ENCODE peak calls at places on chromosome 18, in ten cellular contexts. N is T-helper 17 cell; B is activated T-cell treated with anti-CD3 and anti-CD28 coated beads, Interleukin-2, amount 50 U/mL, for 72 hours; W is upper lobe of right lung; S is GM23338; L is heart left ventricle; O is activated naive CD8-positive, alpha-beta T cell treated with anti-CD3 and anti-CD28 coated beads, Interleukin-2, amount 50 U/mL, for 24 hours; X is stimulated activated effector memory CD8-positive, alpha-beta T cell treated with anti-CD3 and anti-CD28 coated beads, Interleukin-12 subunit alpha, Interleukin-12 subunit beta, amount 100 ng/mL, for 72 hours; G is left lung; U is gastrocnemius medialis. V is an unnamed sample.

GRCh38 chr18:73948497-73948896 is 199.1 kb downstream of the FBXO15 start:
- ATAC-seq in N (no peak), B (no peak), W (no peak), S (no peak), L (no peak), O (no peak), X (no peak), G (no peak), U (no peak), V (no peak)

GRCh38 chr18:26840965-26841364 is 24.5 kb downstream of the AQP4 start:
- ATAC-seq in N (no peak), B (no peak), W (no peak), S (no peak), L (no peak), O (no peak), X (no peak), G (no peak), U (no peak), V (no peak)

GRCh38 chr18:44323125-44323524 is 357.6 kb upstream of the SETBP1 start:
- ATAC-seq in N (no peak), B (no peak), W (no peak), S (no peak), L (no peak), O (no peak), X (no peak), G (no peak), U (no peak), V (no peak)

GRCh38 chr18:79458917-79459803 is 63.4 kb downstream of the NFATC1 start:
- ATAC-seq in N (no peak), B (no peak), W (peak), S (no peak), L (peak), O (no peak), X (no peak), G (no peak), U (peak), V (no peak)

GRCh38 chr18:77935342-77935741 is 685.7 kb downstream of the GALR1 start:
- ATAC-seq in N (no peak), B (no peak), W (no peak), S (no peak), L (no peak), O (no peak), X (no peak), G (no peak), U (no peak), V (no peak)

GRCh38 chr18:76991021-76991688 is 141.4 kb downstream of the MBP start:
- ATAC-seq in N (no peak), B (no peak), W (peak), S (no peak), L (no peak), O (no peak), X (no peak), G (no peak), U (no peak), V (no peak)

GRCh38 chr18:12005542-12006487 is 24.5 kb downstream of the IMPA2 start:
- ATAC-seq in N (no peak), B (peak), W (peak), S (no peak), L (no peak), O (no peak), X (peak), G (peak), U (no peak), V (peak)

GRCh38 chr18:49731860-49732311 is 81.4 kb downstream of the ACAA2 start:
- ATAC-seq in N (no peak), B (no peak), W (no peak), S (no peak), L (no peak), O (no peak), X (no peak), G (no peak), U (no peak), V (peak)

GRCh38 chr18:55351220-55351619 is 236.8 kb downstream of the TCF4 start:
- ATAC-seq in N (no peak), B (no peak), W (no peak), S (peak), L (no peak), O (no peak), X (no peak), G (no peak), U (no peak), V (no peak)

GRCh38 chr18:54148678-54149077 is 75.8 kb downstream of the MBD2 start:
- ATAC-seq in N (no peak), B (no peak), W (no peak), S (no peak), L (no peak), O (peak), X (peak), G (no peak), U (no peak), V (no peak)

GRCh38 chr18:56191334-56191733 is 447.1 kb downstream of the TXNL1 start:
- ATAC-seq in N (no peak), B (no peak), W (no peak), S (no peak), L (no peak), O (no peak), X (no peak), G (no peak), U (no peak), V (no peak)

GRCh38 chr18:40874233-40874632 is 1080.8 kb upstream of the PIK3C3 start:
- ATAC-seq in N (no peak), B (no peak), W (peak), S (no peak), L (no peak), O (no peak), X (no peak), G (peak), U (no peak), V (no peak)

GRCh38 chr18:10020176-10020575 is 106.4 kb downstream of the VAPA start:
- ATAC-seq in N (no peak), B (no peak), W (peak), S (no peak), L (no peak), O (no peak), X (no peak), G (peak), U (no peak), V (peak)

GRCh38 chr18:37019157-37019571 is 190.2 kb downstream of the KIAA1328 start:
- ATAC-seq in N (no peak), B (no peak), W (peak), S (peak), L (no peak), O (no peak), X (no peak), G (peak), U (no peak), V (peak)

GRCh38 chr18:22337311-22337710 is 80.4 kb downstream of the CTAGE1 start:
- ATAC-seq in N (no peak), B (no peak), W (no peak), S (no peak), L (peak), O (no peak), X (no peak), G (peak), U (no peak), V (no peak)

GRCh38 chr18:10566390-10566789 is 40.6 kb downstream of the NAPG start:
- ATAC-seq in N (no peak), B (no peak), W (no peak), S (no peak), L (no peak), O (no peak), X (no peak), G (no peak), U (no peak), V (no peak)

GRCh38 chr18:24054130-24054529 is 39.6 kb downstream of the TTC39C start:
- ATAC-seq in N (peak), B (peak), W (no peak), S (no peak), L (peak), O (peak), X (peak), G (peak), U (no peak), V (peak)

GRCh38 chr18:42192251-42193248 is 237.5 kb downstream of the PIK3C3 start:
- ATAC-seq in N (no peak), B (no peak), W (no peak), S (no peak), L (no peak), O (no peak), X (no peak), G (no peak), U (no peak), V (no peak)

GRCh38 chr18:46222710-46223360 is 118.7 kb downstream of the HAUS1 start:
- ATAC-seq in N (peak), B (peak), W (peak), S (no peak), L (no peak), O (peak), X (no peak), G (no peak), U (no peak), V (no peak)

GRCh38 chr18:63177822-63178525 is 141.6 kb downstream of the BCL2 start:
- ATAC-seq in N (no peak), B (no peak), W (no peak), S (peak), L (peak), O (no peak), X (no peak), G (no peak), U (peak), V (no peak)

GRCh38 chr18:31301201-31301655 is 16.7 kb upstream of the DSG1 start:
- ATAC-seq in N (no peak), B (no peak), W (no peak), S (peak), L (peak), O (no peak), X (no peak), G (no peak), U (no peak), V (peak)

GRCh38 chr18:13513015-13513414 is 213.3 kb downstream of the FAM210A start:
- ATAC-seq in N (no peak), B (peak), W (peak), S (peak), L (peak), O (peak), X (peak), G (peak), U (peak), V (no peak)

GRCh38 chr18:35049111-35050003 is 8.1 kb downstream of the MAPRE2 start:
- ATAC-seq in N (peak), B (peak), W (peak), S (no peak), L (no peak), O (no peak), X (no peak), G (no peak), U (no peak), V (no peak)

GRCh38 chr18:75157851-75158250 is 51.1 kb downstream of the PTGR3 start:
- ATAC-seq in N (no peak), B (no peak), W (no peak), S (no peak), L (no peak), O (no peak), X (no peak), G (no peak), U (no peak), V (no peak)

GRCh38 chr18:22065311-22065710 is 104.1 kb upstream of the GATA6 start:
- ATAC-seq in N (no peak), B (no peak), W (no peak), S (no peak), L (no peak), O (no peak), X (no peak), G (no peak), U (no peak), V (no peak)

GRCh38 chr18:63528863-63529492 is 13.2 kb upstream of the SERPINB12 start:
- ATAC-seq in N (no peak), B (no peak), W (no peak), S (no peak), L (no peak), O (no peak), X (no peak), G (no peak), U (no peak), V (no peak)

GRCh38 chr18:46160050-46160798 is 56.0 kb downstream of the HAUS1 start:
- ATAC-seq in N (no peak), B (no peak), W (peak), S (no peak), L (no peak), O (no peak), X (no peak), G (peak), U (no peak), V (peak)

GRCh38 chr18:48137354-48138208 is 207.1 kb upstream of the SMAD2 start:
- ATAC-seq in N (no peak), B (no peak), W (no peak), S (no peak), L (no peak), O (peak), X (no peak), G (peak), U (no peak), V (peak)

GRCh38 chr18:63590368-63590767 is 3.2 kb downstream of the SERPINB13 start:
- ATAC-seq in N (no peak), B (no peak), W (peak), S (no peak), L (no peak), O (no peak), X (no peak), G (peak), U (no peak), V (no peak)

GRCh38 chr18:32770181-32770650 is 2.6 kb downstream of the KLHL14 start:
- ATAC-seq in N (no peak), B (peak), W (peak), S (peak), L (no peak), O (no peak), X (peak), G (peak), U (no peak), V (peak)

GRCh38 chr18:60120231-60120630 is 220.4 kb downstream of the PMAIP1 start:
- ATAC-seq in N (no peak), B (no peak), W (no peak), S (no peak), L (no peak), O (no peak), X (no peak), G (no peak), U (no peak), V (no peak)

GRCh38 chr18:13289501-13290205 is 71.1 kb downstream of the LDLRAD4 start:
- ATAC-seq in N (no peak), B (peak), W (peak), S (no peak), L (peak), O (no peak), X (no peak), G (peak), U (no peak), V (no peak)

GRCh38 chr18:51070545-51070944 is 40.5 kb downstream of the SMAD4 start:
- ATAC-seq in N (no peak), B (peak), W (no peak), S (no peak), L (peak), O (peak), X (peak), G (no peak), U (peak), V (no peak)

GRCh38 chr18:77650799-77651385 is 401.2 kb downstream of the GALR1 start:
- ATAC-seq in N (peak), B (peak), W (peak), S (peak), L (peak), O (peak), X (peak), G (peak), U (no peak), V (peak)

GRCh38 chr18:23921716-23922285 is 92.8 kb upstream of the TTC39C start:
- ATAC-seq in N (no peak), B (no peak), W (no peak), S (peak), L (no peak), O (no peak), X (no peak), G (no peak), U (no peak), V (no peak)

GRCh38 chr18:52781113-52781512 is 441.1 kb downstream of the DCC start:
- ATAC-seq in N (no peak), B (no peak), W (no peak), S (no peak), L (no peak), O (no peak), X (no peak), G (no peak), U (no peak), V (no peak)

GRCh38 chr18:58299135-58299473 is 255.1 kb downstream of the NEDD4L start:
- ATAC-seq in N (no peak), B (no peak), W (no peak), S (no peak), L (peak), O (no peak), X (no peak), G (no peak), U (no peak), V (no peak)

GRCh38 chr18:55780591-55781071 is 192.6 kb upstream of the TCF4 start:
- ATAC-seq in N (peak), B (no peak), W (no peak), S (no peak), L (peak), O (no peak), X (no peak), G (no peak), U (peak), V (peak)

V was measured in esophagus mucosa.